ENCODE peak calls at places on chromosome 16, in seven cellular contexts. X, S, E, R, H, L and F are unnamed samples.

GRCh38 chr16:9008335-9009260 is 44.9 kb upstream of the USP7 start:
- DNase-seq in H (no peak), S (peak), X (peak), E (peak), L (peak), R (peak), F (peak)

GRCh38 chr16:11032000-11032921 is 87.9 kb downstream of the CLEC16A start:
- DNase-seq in X (no peak), S (no peak), L (no peak), R (no peak), H (no peak), E (no peak), F (no peak)

GRCh38 chr16:75053791-75054555 is 55.1 kb downstream of the ZNRF1 start:
- DNase-seq in L (peak), X (no peak), S (peak), R (no peak), E (no peak), H (peak), F (no peak)

GRCh38 chr16:73390936-73391335 is 343.0 kb upstream of the ZFHX3 start:
- DNase-seq in X (no peak), S (peak), E (peak), R (no peak), H (no peak), L (no peak), F (no peak)

GRCh38 chr16:8678068-8678927 is 3.9 kb downstream of the ABAT start:
- DNase-seq in L (peak), E (peak), X (no peak), H (no peak), R (no peak), S (peak), F (no peak)

GRCh38 chr16:69108069-69108904 is 2.8 kb downstream of the HAS3 start:
- DNase-seq in R (peak), L (no peak), H (no peak), E (no peak), S (peak), X (peak), F (no peak)

GRCh38 chr16:2167081-2167638 is 11.6 kb downstream of the TRAF7 start:
- DNase-seq in L (no peak), X (no peak), R (no peak), S (no peak), E (no peak), H (no peak), F (no peak)

GRCh38 chr16:12439443-12440232 is 364.0 kb downstream of the CPPED1 start:
- DNase-seq in S (peak), H (no peak), L (no peak), R (no peak), E (no peak), X (no peak), F (no peak)

GRCh38 chr16:78065344-78065743 is 34.1 kb upstream of the WWOX start:
- DNase-seq in L (no peak), H (no peak), X (no peak), S (no peak), E (no peak), R (no peak), F (no peak)

GRCh38 chr16:50744911-50745310 is 3.0 kb downstream of the CYLD start:
- DNase-seq in R (no peak), H (no peak), X (no peak), E (peak), S (peak), L (no peak), F (no peak)

GRCh38 chr16:3880623-3881498 is at the start of gene CREBBP:
- DNase-seq in X (peak), S (peak), E (peak), R (peak), L (peak), H (peak), F (peak)

GRCh38 chr16:50261160-50261706 is 5.1 kb upstream of the ADCY7 start:
- DNase-seq in E (no peak), H (no peak), L (no peak), X (no peak), S (no peak), R (no peak), F (no peak)

GRCh38 chr16:63982156-63982555 is 1139.7 kb downstream of the CDH11 start:
- DNase-seq in S (no peak), L (no peak), E (no peak), R (peak), H (no peak), X (peak), F (no peak)

GRCh38 chr16:75566889-75567255 is 693 bp downstream of the GABARAPL2 start:
- DNase-seq in R (peak), X (peak), L (peak), S (no peak), H (no peak), E (peak), F (no peak)

GRCh38 chr16:5024632-5025031 is 9.1 kb downstream of the NAGPA start:
- DNase-seq in R (peak), H (peak), X (peak), E (peak), L (no peak), S (peak), F (peak)

GRCh38 chr16:61726125-61726524 is 310.1 kb downstream of the CDH8 start:
- DNase-seq in L (no peak), X (no peak), S (no peak), R (no peak), H (no peak), E (no peak), F (no peak)

GRCh38 chr16:66515543-66516171 is 34.3 kb downstream of the TK2 start:
- DNase-seq in R (peak), H (no peak), E (peak), X (no peak), S (peak), L (peak), F (peak)

GRCh38 chr16:11700264-11701029 is 32.2 kb downstream of the SNN start:
- DNase-seq in H (no peak), X (no peak), L (no peak), R (no peak), E (no peak), S (no peak), F (no peak)

DNA sequence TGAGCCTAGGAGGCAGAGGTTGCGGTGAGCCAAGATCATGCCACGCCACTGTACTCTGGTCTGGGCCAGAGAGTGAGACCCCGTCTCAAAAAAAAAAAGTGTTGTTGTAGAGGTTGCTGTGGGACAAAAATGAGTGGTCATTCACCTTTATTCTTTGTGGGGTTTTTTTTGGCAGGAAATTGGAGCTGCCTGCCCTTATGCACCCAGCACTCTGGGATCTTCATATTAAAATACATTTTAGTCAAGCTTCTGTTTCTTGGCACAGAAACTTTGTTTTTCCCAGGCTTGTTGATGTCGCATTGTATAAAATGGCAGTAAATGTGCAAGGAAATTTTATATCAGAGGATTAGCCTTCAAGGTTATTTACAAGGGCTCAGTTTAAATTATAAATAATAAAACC is 174.3 kb downstream of the FTO start:
- DNase-seq in X (no peak), E (no peak), H (no peak), S (no peak), L (no peak), R (no peak), F (no peak)
- TF ChIP-seq EZH2phosphoT487 in X (no peak), E (no peak), H (no peak), S (no peak), L (no peak), R (no peak), F (no peak)

GRCh38 chr16:30948956-30949654 is at the start of gene ORAI3:
- DNase-seq in S (peak), L (peak), X (peak), E (peak), H (no peak), R (peak), F (peak)

GRCh38 chr16:30949655-30950515 is 1.0 kb downstream of the ORAI3 start:
- DNase-seq in S (peak), H (peak), X (peak), L (peak), E (peak), R (peak), F (peak)

GRCh38 chr16:30951193-30951592 is 2.3 kb downstream of the ORAI3 start:
- DNase-seq in X (no peak), H (no peak), R (no peak), S (no peak), E (no peak), L (no peak), F (no peak)

GRCh38 chr16:30951785-30952184 is 2.9 kb downstream of the ORAI3 start:
- DNase-seq in H (no peak), L (no peak), S (no peak), R (no peak), X (no peak), E (peak), F (no peak)

GRCh38 chr16:30950516-30951073 is 1.7 kb downstream of the ORAI3 start:
- DNase-seq in H (no peak), R (no peak), S (no peak), X (no peak), E (no peak), L (no peak), F (no peak)
- TF ChIP-seq EZH2phosphoT487 in H (no peak), R (no peak), S (no peak), X (no peak), E (no peak), L (no peak), F (no peak)

DNA sequence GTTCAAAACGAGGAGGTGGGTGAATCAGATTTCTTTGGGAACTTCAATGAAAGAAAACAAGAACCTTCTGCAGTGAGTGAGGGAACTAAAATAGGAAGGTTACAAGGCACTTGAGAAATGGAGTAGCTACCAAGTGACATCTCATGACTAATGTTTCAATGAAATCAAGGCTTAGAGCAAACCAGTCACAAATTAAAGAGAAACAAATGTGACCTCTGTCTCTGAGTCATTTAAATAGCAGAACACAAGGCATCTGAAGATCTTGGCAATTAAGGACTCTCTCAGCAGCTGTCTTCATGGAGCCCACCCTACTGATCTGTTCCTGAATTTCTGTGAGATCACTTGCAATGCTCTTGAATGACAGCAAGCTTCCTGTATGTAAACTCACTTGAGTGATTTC is 109.5 kb downstream of the CDH11 start:
- DNase-seq in L (no peak), H (no peak), E (peak), X (no peak), R (no peak), S (no peak), F (no peak)
- TF ChIP-seq EZH2phosphoT487 in L (no peak), H (no peak), E (no peak), X (no peak), R (no peak), S (no peak), F (no peak)

DNA sequence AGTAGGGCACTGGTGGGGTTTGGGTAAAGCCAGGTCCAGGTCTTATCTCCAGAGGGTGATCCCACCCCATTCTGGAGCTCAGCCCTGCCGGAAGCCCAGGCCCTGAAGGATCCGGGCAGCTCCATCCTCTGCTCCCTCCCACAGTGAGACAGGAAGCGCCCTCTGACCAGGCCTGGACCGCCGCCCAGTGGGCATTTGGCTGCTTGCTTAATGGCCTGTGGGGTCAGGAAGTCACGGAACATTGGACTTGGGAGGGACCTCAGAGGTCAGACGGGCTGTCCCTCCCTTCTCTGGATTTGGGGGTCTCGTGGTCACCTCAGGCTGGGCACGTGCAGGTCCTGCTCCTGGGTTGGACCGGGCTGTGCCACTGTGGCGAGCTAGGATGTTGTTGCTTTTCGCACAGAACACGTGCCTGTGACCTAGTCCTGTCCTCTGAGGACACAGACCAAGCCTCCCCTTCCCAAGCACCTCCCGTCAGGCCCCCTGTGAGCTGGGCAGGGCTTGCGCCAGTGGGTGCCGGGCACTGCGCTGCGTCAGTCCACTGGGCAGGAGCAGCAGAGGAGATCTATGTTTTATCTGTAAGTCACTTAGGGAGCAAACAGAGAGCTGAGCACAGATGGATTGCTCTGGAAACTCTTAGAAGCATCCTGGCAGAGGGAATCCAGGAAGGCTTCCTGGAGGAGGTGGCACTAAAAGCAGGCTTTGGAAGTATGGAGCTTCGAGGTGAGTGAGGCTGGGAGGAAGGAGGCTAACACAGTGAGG is 49.4 kb upstream of the GSE1 start:
- DNase-seq in L (peak), S (peak), E (no peak), X (no peak), R (no peak), H (no peak), F (no peak)
- TF ChIP-seq EZH2phosphoT487 in L (no peak), S (no peak), E (no peak), X (no peak), R (no peak), H (no peak), F (no peak)

GRCh38 chr16:72104905-72105304 is 11.3 kb downstream of the DHX38 start:
- DNase-seq in E (no peak), S (no peak), X (no peak), L (no peak), H (no peak), R (no peak), F (no peak)

GRCh38 chr16:72101195-72101594 is 7.5 kb downstream of the DHX38 start:
- DNase-seq in S (no peak), X (no peak), R (no peak), H (no peak), E (no peak), L (no peak), F (no peak)

GRCh38 chr16:72098936-72099335 is 5.3 kb downstream of the DHX38 start:
- DNase-seq in H (no peak), E (no peak), R (peak), S (no peak), L (no peak), X (peak), F (no peak)

GRCh38 chr16:72094266-72094610 is 591 bp downstream of the DHX38 start:
- DNase-seq in L (peak), E (peak), R (peak), X (peak), H (no peak), S (peak), F (peak)

DNA sequence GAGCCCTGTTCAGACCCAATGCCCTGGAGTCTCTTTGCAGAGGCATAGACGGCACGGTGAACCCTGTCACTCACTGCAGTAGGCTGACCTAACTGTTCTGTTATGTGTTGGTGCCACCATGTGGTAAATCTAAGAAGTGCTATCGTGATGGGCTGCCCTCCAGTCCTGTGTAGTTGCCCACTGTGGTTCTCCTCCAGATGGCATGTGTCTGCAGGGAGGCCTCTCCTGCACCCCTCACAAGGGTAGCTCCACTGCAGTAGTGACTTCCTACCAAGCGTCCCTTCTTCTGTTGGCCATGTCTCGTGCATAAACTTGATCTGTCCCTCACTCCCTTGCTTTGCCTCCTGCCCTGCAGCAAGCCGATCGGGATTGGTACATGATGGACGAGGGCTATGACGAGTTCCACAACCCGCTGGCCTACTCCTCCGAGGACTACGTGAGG is 5.8 kb downstream of the DHX38 start:
- DNase-seq in X (peak), S (peak), L (peak), H (peak), E (peak), R (peak), F (peak)
- TF ChIP-seq EZH2phosphoT487 in X (no peak), S (no peak), L (no peak), H (no peak), E (no peak), R (no peak), F (no peak)

DNA sequence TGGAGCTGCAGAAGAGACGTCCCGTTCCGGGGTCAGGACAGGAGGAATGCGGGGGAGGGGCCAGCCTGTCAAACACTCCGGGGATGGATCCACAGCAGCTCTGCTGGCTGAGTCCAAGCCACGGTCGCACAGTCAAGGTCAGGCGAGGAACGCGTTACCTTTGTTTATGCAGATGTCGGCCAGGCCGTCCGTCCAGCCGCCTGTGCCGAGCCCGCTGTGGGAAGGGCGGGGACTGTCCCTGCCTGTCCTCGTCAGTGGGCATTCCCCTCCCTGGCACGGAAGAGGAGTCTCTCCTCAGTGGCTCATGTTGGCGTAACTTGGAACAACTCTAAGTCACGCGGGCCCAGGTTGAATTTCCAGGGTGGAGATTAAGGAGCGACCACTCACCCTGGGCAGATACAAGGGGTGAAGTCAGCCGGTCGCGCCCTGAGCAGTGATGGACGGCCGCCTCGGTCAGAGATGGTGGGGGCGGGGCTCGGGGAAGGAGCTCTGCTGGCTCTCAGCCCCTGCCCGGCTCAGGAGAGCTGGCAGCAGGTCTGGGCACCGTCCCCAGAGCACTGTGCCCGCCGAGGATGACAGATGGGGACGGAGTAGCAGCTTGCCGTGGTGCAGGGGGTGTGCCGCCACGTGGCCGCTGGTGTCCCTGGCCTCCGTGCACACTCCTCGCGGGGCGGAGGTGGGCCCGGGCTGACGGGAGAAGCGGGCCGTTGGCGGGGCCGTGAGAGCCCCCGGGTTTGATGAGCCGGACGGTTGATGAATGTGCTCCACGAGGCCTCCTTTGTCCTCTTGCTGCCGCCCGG is 7.3 kb downstream of the CACNA1H start:
- DNase-seq in E (no peak), H (no peak), R (no peak), L (peak), X (no peak), S (peak), F (no peak)
- TF ChIP-seq EZH2phosphoT487 in E (no peak), H (no peak), R (no peak), L (no peak), X (no peak), S (no peak), F (no peak)

GRCh38 chr16:59697236-59697635 is 963.1 kb upstream of the GOT2 start:
- DNase-seq in E (peak), S (no peak), H (no peak), X (no peak), L (no peak), R (no peak), F (no peak)
- TF ChIP-seq EZH2phosphoT487 in E (no peak), S (no peak), H (no peak), X (no peak), L (no peak), R (no peak), F (no peak)

GRCh38 chr16:82753821-82754220 is 127.1 kb downstream of the CDH13 start:
- DNase-seq in L (no peak), E (peak), H (no peak), X (no peak), R (no peak), S (peak), F (no peak)
- TF ChIP-seq EZH2phosphoT487 in L (no peak), E (no peak), H (no peak), X (no peak), R (no peak), S (no peak), F (no peak)

GRCh38 chr16:79155904-79156303 is 444.6 kb downstream of the MAF start:
- DNase-seq in E (no peak), L (no peak), S (no peak), H (no peak), R (no peak), X (no peak), F (no peak)

GRCh38 chr16:79154081-79154480 is 446.5 kb downstream of the MAF start:
- DNase-seq in S (no peak), X (peak), H (no peak), L (no peak), R (no peak), E (no peak), F (no peak)

GRCh38 chr16:79150626-79151025 is 449.9 kb downstream of the MAF start:
- DNase-seq in R (no peak), E (no peak), H (no peak), S (no peak), X (no peak), L (no peak), F (no peak)

GRCh38 chr16:79150128-79150527 is 450.4 kb downstream of the MAF start:
- DNase-seq in H (no peak), X (no peak), L (peak), S (no peak), R (no peak), E (no peak), F (no peak)
- TF ChIP-seq EZH2phosphoT487 in H (no peak), X (no peak), L (no peak), S (no peak), R (no peak), E (no peak), F (no peak)

GRCh38 chr16:52193441-52193840 is 353.5 kb downstream of the TOX3 start:
- DNase-seq in S (no peak), L (no peak), E (no peak), R (no peak), X (no peak), H (no peak), F (no peak)

GRCh38 chr16:52191533-52192134 is 355.3 kb downstream of the TOX3 start:
- DNase-seq in S (peak), R (peak), X (peak), H (peak), E (peak), L (peak), F (peak)
- TF ChIP-seq EZH2phosphoT487 in S (no peak), R (no peak), X (no peak), H (no peak), E (no peak), L (no peak), F (no peak)